ENCODE peak calls at places on chromosomes 3 and 15, in five cellular contexts. One of them, this sample, is unnamed.

GRCh38 chr3:192857148-192857735 is 60.4 kb downstream of the MB21D2 start:
- DNase-seq in left ventricle myocardium inferior: no peak
- DNase-seq in fibroblast of lung: no peak
- DNase-seq in body of pancreas: no peak
- DNase-seq in colonic mucosa: no peak
- DNase-seq in this sample: no peak

GRCh38 chr15:34644061-34644460 is 60.6 kb upstream of the GOLGA8B start:
- DNase-seq in left ventricle myocardium inferior: no peak
- DNase-seq in fibroblast of lung: peak; percentile 87
- DNase-seq in body of pancreas: no peak
- DNase-seq in colonic mucosa: no peak
- DNase-seq in this sample: peak; percentile 84

GRCh38 chr15:65400760-65401606 is 21.8 kb downstream of the IGDCC4 start:
- DNase-seq in left ventricle myocardium inferior: peak; percentile 48
- DNase-seq in fibroblast of lung: peak; percentile 80
- DNase-seq in body of pancreas: peak; percentile 71
- DNase-seq in colonic mucosa: peak; percentile 66
- DNase-seq in this sample: no peak

GRCh38 chr15:89808160-89808870 is 6.3 kb downstream of the ANPEP start:
- DNase-seq in left ventricle myocardium inferior: no peak
- DNase-seq in fibroblast of lung: no peak
- DNase-seq in body of pancreas: no peak
- DNase-seq in colonic mucosa: no peak
- DNase-seq in this sample: no peak

GRCh38 chr15:78067328-78068241 is 9.9 kb downstream of the TBC1D2B start:
- DNase-seq in left ventricle myocardium inferior: no peak
- DNase-seq in fibroblast of lung: no peak
- DNase-seq in body of pancreas: no peak
- DNase-seq in colonic mucosa: no peak
- DNase-seq in this sample: no peak

GRCh38 chr15:72785452-72786243 is 2.1 kb upstream of the ADPGK start:
- DNase-seq in left ventricle myocardium inferior: no peak
- DNase-seq in fibroblast of lung: peak; percentile 59
- DNase-seq in body of pancreas: peak; percentile 7
- DNase-seq in colonic mucosa: no peak
- DNase-seq in this sample: peak; percentile 15

GRCh38 chr3:81851166-81851565 is 89.7 kb upstream of the GBE1 start:
- DNase-seq in left ventricle myocardium inferior: no peak
- DNase-seq in fibroblast of lung: peak; percentile 20
- DNase-seq in body of pancreas: no peak
- DNase-seq in colonic mucosa: no peak
- DNase-seq in this sample: no peak

GRCh38 chr15:99010743-99011142 is 3.2 kb upstream of the PGPEP1L start:
- DNase-seq in left ventricle myocardium inferior: no peak
- DNase-seq in fibroblast of lung: no peak
- DNase-seq in body of pancreas: no peak
- DNase-seq in colonic mucosa: no peak
- DNase-seq in this sample: no peak

GRCh38 chr15:44529864-44530604 is 6.9 kb upstream of the EIF3J start:
- DNase-seq in left ventricle myocardium inferior: no peak
- DNase-seq in fibroblast of lung: no peak
- DNase-seq in body of pancreas: no peak
- DNase-seq in colonic mucosa: no peak
- DNase-seq in this sample: no peak

GRCh38 chr3:113273604-113274003 is 62.2 kb downstream of the BOC start:
- DNase-seq in left ventricle myocardium inferior: no peak
- DNase-seq in fibroblast of lung: no peak
- DNase-seq in body of pancreas: no peak
- DNase-seq in colonic mucosa: no peak
- DNase-seq in this sample: no peak

GRCh38 chr15:35019401-35020327 is 31.6 kb upstream of the ZNF770 start:
- DNase-seq in left ventricle myocardium inferior: no peak
- DNase-seq in fibroblast of lung: peak; percentile 17
- DNase-seq in body of pancreas: peak; percentile 25
- DNase-seq in colonic mucosa: peak; percentile 25
- DNase-seq in this sample: no peak

GRCh38 chr15:53833134-53833624 is 73.7 kb upstream of the WDR72 start:
- DNase-seq in left ventricle myocardium inferior: peak; percentile 17
- DNase-seq in fibroblast of lung: peak; percentile 76
- DNase-seq in body of pancreas: peak; percentile 19
- DNase-seq in colonic mucosa: peak; percentile 50
- DNase-seq in this sample: no peak

GRCh38 chr3:32224047-32224446 is 14.4 kb upstream of the CMTM8 start:
- DNase-seq in left ventricle myocardium inferior: no peak
- DNase-seq in fibroblast of lung: no peak
- DNase-seq in body of pancreas: no peak
- DNase-seq in colonic mucosa: no peak
- DNase-seq in this sample: no peak

GRCh38 chr3:129627350-129628168 is 21.1 kb upstream of the PLXND1 start:
- DNase-seq in left ventricle myocardium inferior: peak; percentile 66
- DNase-seq in fibroblast of lung: peak; percentile 88
- DNase-seq in body of pancreas: peak; percentile 78
- DNase-seq in colonic mucosa: peak; percentile 76
- DNase-seq in this sample: no peak

GRCh38 chr3:75101329-75102147 is 487.1 kb upstream of the CNTN3 start:
- DNase-seq in left ventricle myocardium inferior: no peak
- DNase-seq in fibroblast of lung: no peak
- DNase-seq in body of pancreas: no peak
- DNase-seq in colonic mucosa: no peak
- DNase-seq in this sample: no peak
- H3K27ac ChIP-seq in left ventricle myocardium inferior: no peak overlapping the region
- H3K27ac ChIP-seq in fibroblast of lung: no peak overlapping the region
- H3K27ac ChIP-seq in body of pancreas: no peak overlapping the region
- H3K27ac ChIP-seq in colonic mucosa: no peak overlapping the region
- H3K27ac ChIP-seq in this sample: no peak overlapping the region

DNA sequence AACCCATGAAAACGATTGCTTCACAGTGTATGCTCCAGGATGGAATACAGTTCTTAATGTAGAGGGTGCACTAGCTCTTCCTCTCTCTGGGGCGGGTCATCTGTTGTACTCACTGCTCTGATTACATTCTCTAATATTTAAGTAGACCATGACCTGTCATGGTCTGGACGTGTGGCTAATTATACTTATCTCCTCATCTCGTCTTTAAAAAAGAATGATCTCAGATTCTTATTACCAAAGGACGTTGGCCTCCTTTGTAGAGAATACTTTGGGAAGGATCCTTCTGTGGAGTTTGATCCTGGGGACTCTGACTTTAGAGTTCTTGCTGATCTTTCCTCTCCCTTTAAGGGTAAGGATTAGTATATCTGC is 48.4 kb upstream of the TRAK1 start:
- DNase-seq in left ventricle myocardium inferior: no peak
- DNase-seq in fibroblast of lung: peak; percentile 32
- DNase-seq in body of pancreas: no peak
- DNase-seq in colonic mucosa: no peak
- DNase-seq in this sample: no peak
- H3K4me3 ChIP-seq in left ventricle myocardium inferior: peak overlapping the region; percentile 39
- H3K4me3 ChIP-seq in fibroblast of lung: peak overlapping the region; percentile 8
- H3K4me3 ChIP-seq in body of pancreas: no peak overlapping the region
- H3K4me3 ChIP-seq in colonic mucosa: no peak overlapping the region
- H3K4me3 ChIP-seq in this sample: no peak overlapping the region

GRCh38 chr3:123349201-123349535 is 99.7 kb downstream of the ADCY5 start:
- DNase-seq in left ventricle myocardium inferior: no peak
- DNase-seq in fibroblast of lung: no peak
- DNase-seq in body of pancreas: no peak
- DNase-seq in colonic mucosa: no peak
- DNase-seq in this sample: no peak
- H3K27ac ChIP-seq in left ventricle myocardium inferior: peak overlapping the region; percentile 87
- H3K27ac ChIP-seq in fibroblast of lung: no peak overlapping the region
- H3K27ac ChIP-seq in body of pancreas: no peak overlapping the region
- H3K27ac ChIP-seq in colonic mucosa: no peak overlapping the region
- H3K27ac ChIP-seq in this sample: no peak overlapping the region

GRCh38 chr3:62372621-62373041 is 719 bp downstream of the FEZF2 start:
- DNase-seq in left ventricle myocardium inferior: no peak
- DNase-seq in fibroblast of lung: no peak
- DNase-seq in body of pancreas: no peak
- DNase-seq in colonic mucosa: no peak
- DNase-seq in this sample: no peak

GRCh38 chr3:62374375-62374876 is 1.1 kb upstream of the FEZF2 start:
- DNase-seq in left ventricle myocardium inferior: no peak
- DNase-seq in fibroblast of lung: peak; percentile 45
- DNase-seq in body of pancreas: no peak
- DNase-seq in colonic mucosa: no peak
- DNase-seq in this sample: no peak

GRCh38 chr3:62373714-62374333 is 474 bp upstream of the FEZF2 start:
- DNase-seq in left ventricle myocardium inferior: no peak
- DNase-seq in fibroblast of lung: no peak
- DNase-seq in body of pancreas: no peak
- DNase-seq in colonic mucosa: no peak
- DNase-seq in this sample: no peak

GRCh38 chr3:62371735-62372591 is 1.4 kb downstream of the FEZF2 start:
- DNase-seq in left ventricle myocardium inferior: no peak
- DNase-seq in fibroblast of lung: no peak
- DNase-seq in body of pancreas: no peak
- DNase-seq in colonic mucosa: no peak
- DNase-seq in this sample: no peak

DNA sequence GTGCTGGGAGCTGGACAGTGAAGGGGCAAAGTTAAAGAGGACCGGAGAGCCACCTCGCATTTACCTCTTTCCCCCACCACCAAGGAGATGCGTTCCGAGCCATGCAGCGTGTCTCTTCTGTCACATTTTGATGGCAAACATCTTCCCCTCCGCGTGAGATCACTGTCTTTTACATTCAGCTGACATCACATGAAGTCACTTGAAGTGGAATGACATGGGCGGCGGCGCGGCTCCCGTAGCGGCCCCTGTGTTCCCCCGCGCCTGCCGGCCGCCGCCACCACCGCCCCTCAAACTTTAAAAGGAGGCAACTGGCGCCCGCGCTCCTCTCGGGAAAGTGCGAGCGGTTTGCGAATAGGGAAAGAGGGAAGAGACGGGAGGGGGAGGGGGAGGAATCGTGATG is at the start of gene FEZF2:
- DNase-seq in left ventricle myocardium inferior: no peak
- DNase-seq in fibroblast of lung: no peak
- DNase-seq in body of pancreas: no peak
- DNase-seq in colonic mucosa: no peak
- DNase-seq in this sample: no peak
- H3K4me3 ChIP-seq in left ventricle myocardium inferior: peak within 1 kb of the TSS; percentile 47
- H3K4me3 ChIP-seq in fibroblast of lung: peak within 1 kb of the TSS; percentile 45
- H3K4me3 ChIP-seq in body of pancreas: no peak within 1 kb of the TSS
- H3K4me3 ChIP-seq in colonic mucosa: no peak within 1 kb of the TSS
- H3K4me3 ChIP-seq in this sample: no peak within 1 kb of the TSS

DNA sequence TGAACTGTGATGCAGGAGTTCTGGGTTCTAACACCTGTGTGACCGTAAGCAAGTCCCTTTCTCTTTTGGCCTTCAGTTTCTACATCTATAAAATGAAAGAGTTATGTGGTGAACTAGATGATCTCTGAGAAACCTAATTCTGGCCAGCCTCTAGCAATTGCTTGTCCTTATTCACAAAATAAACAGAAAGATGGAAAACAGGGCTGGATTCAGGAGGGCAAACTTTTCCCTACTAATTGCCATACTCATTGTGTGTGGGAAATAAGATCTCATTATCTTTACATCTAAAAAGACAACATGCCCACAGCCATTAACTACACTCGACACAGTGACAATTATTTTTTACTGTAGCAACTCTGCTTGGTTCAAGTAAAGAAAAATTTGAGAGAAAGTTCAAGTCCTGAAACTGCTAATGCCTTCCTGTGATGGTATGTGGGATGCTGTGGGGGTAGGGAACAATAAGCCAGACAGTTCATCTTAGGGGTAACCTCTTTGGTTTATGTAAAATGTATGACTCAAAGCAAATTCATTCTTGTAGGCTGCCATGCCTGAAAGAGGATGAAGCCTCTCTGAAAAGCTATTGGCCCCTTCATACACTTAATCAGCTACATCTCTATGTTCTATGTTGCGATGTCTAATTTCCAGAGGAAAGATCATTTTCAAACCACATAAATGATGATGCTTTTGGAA is 177.6 kb upstream of the BCL6 start:
- DNase-seq in left ventricle myocardium inferior: no peak
- DNase-seq in fibroblast of lung: peak; percentile 38
- DNase-seq in body of pancreas: no peak
- DNase-seq in colonic mucosa: no peak
- DNase-seq in this sample: no peak
- H3K27ac ChIP-seq in left ventricle myocardium inferior: no peak overlapping the region
- H3K27ac ChIP-seq in fibroblast of lung: no peak overlapping the region
- H3K27ac ChIP-seq in body of pancreas: no peak overlapping the region
- H3K27ac ChIP-seq in colonic mucosa: no peak overlapping the region
- H3K27ac ChIP-seq in this sample: no peak overlapping the region

DNA sequence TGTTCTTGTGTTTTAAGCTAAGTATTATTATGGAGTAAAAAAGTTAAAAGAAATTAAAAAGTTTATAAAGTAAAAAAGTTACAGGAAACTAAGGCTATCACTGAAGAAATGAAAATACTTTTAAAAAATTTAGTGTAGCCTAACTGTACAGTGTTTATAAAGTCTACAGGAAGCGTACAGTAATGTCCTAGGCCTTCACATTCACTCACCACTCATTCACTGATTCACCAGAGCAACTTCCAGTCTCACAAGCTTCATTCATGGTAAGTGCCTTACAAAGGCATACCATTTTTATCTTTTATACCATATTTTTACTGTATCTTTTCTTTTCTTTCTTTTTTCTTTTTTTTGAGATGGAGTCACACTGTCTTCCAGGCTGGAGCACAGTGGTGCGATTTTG is 40.7 kb upstream of the SCN5A start:
- DNase-seq in left ventricle myocardium inferior: no peak
- DNase-seq in fibroblast of lung: no peak
- DNase-seq in body of pancreas: no peak
- DNase-seq in colonic mucosa: no peak
- DNase-seq in this sample: no peak
- H3K4me3 ChIP-seq in left ventricle myocardium inferior: no peak overlapping the region
- H3K4me3 ChIP-seq in fibroblast of lung: no peak overlapping the region
- H3K4me3 ChIP-seq in body of pancreas: no peak overlapping the region
- H3K4me3 ChIP-seq in colonic mucosa: no peak overlapping the region
- H3K4me3 ChIP-seq in this sample: no peak overlapping the region

DNA sequence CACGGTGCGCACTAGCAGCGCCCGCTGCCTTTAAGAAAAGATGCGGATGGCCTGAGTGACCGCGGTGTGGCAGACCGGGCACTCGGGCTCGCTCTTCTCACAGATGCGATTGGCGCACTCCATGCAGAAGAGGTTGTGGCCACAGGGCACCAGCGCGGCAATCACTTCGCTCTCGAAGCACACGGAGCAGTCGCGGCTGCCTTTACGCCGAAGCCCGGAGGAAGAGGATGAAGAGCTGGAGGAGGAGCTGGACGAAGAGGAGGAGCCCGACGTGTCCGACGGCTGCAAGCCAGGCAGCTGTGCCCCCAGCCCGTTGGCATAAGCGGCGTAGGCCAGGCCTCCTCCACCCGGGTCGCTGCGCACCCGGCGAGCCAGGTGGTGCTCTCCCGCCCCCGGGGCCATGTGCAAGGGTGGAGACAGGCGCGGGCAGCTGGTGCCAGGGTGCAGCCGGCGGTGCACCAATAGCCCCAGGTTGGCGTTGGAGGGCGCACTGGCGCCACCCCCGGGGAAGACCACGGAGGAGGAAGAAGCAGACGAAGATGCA is 2.6 kb downstream of the MEX3B start:
- DNase-seq in left ventricle myocardium inferior: no peak
- DNase-seq in fibroblast of lung: no peak
- DNase-seq in body of pancreas: no peak
- DNase-seq in colonic mucosa: no peak
- DNase-seq in this sample: no peak
- H3K27ac ChIP-seq in left ventricle myocardium inferior: no peak overlapping the region
- H3K27ac ChIP-seq in fibroblast of lung: no peak overlapping the region
- H3K27ac ChIP-seq in body of pancreas: no peak overlapping the region
- H3K27ac ChIP-seq in colonic mucosa: no peak overlapping the region
- H3K27ac ChIP-seq in this sample: no peak overlapping the region